ENCODE peak calls at places on chromosomes 16 and 17, in five cellular contexts. One of them, this sample, is unnamed.
A peak's percentile ranks its signal among the peaks of the same experiment; 100 is the strongest.

GRCh38 chr17:29143894-29144293 is 36.3 kb downstream of the MYO18A start:
- DNase-seq in heart right ventricle: no peak
- DNase-seq in stimulated activated CD4-positive, alpha-beta T cell treated with anti-CD3 and anti-CD28 coated beads, Interleukin-4, amount 100 ng/mL, for 24 hours: peak; percentile 16
- DNase-seq in activated T-cell treated with anti-CD3 and anti-CD28 coated beads, Interleukin-2, amount 50 U/mL, for 24 hours: no peak
- DNase-seq in NCI-H1436: no peak
- DNase-seq in this sample: peak; percentile 69

GRCh38 chr17:31427684-31428083 is 36.2 kb downstream of the RAB11FIP4 start:
- DNase-seq in heart right ventricle: no peak
- DNase-seq in stimulated activated CD4-positive, alpha-beta T cell treated with anti-CD3 and anti-CD28 coated beads, Interleukin-4, amount 100 ng/mL, for 24 hours: no peak
- DNase-seq in activated T-cell treated with anti-CD3 and anti-CD28 coated beads, Interleukin-2, amount 50 U/mL, for 24 hours: no peak
- DNase-seq in NCI-H1436: no peak
- DNase-seq in this sample: no peak

GRCh38 chr16:58119509-58119845 is 9.7 kb downstream of the CFAP20 start:
- DNase-seq in activated T-cell treated with anti-CD3 and anti-CD28 coated beads, Interleukin-2, amount 50 U/mL, for 24 hours: no peak
- DNase-seq in stimulated activated CD4-positive, alpha-beta T cell treated with anti-CD3 and anti-CD28 coated beads, Interleukin-4, amount 100 ng/mL, for 24 hours: no peak
- DNase-seq in NCI-H1436: peak; percentile 21
- DNase-seq in heart right ventricle: no peak
- DNase-seq in this sample: no peak

GRCh38 chr16:9787717-9788116 is 394.5 kb downstream of the GRIN2A start:
- DNase-seq in heart right ventricle: no peak
- DNase-seq in stimulated activated CD4-positive, alpha-beta T cell treated with anti-CD3 and anti-CD28 coated beads, Interleukin-4, amount 100 ng/mL, for 24 hours: no peak
- DNase-seq in activated T-cell treated with anti-CD3 and anti-CD28 coated beads, Interleukin-2, amount 50 U/mL, for 24 hours: no peak
- DNase-seq in NCI-H1436: no peak
- DNase-seq in this sample: no peak

GRCh38 chr17:39548494-39548893 is 59.2 kb downstream of the NEUROD2 start:
- DNase-seq in stimulated activated CD4-positive, alpha-beta T cell treated with anti-CD3 and anti-CD28 coated beads, Interleukin-4, amount 100 ng/mL, for 24 hours: no peak
- DNase-seq in activated T-cell treated with anti-CD3 and anti-CD28 coated beads, Interleukin-2, amount 50 U/mL, for 24 hours: no peak
- DNase-seq in NCI-H1436: no peak
- DNase-seq in heart right ventricle: no peak
- DNase-seq in this sample: no peak

GRCh38 chr17:30958187-30958586 is 12.7 kb upstream of the RNF135 start:
- DNase-seq in NCI-H1436: no peak
- DNase-seq in heart right ventricle: no peak
- DNase-seq in activated T-cell treated with anti-CD3 and anti-CD28 coated beads, Interleukin-2, amount 50 U/mL, for 24 hours: no peak
- DNase-seq in stimulated activated CD4-positive, alpha-beta T cell treated with anti-CD3 and anti-CD28 coated beads, Interleukin-4, amount 100 ng/mL, for 24 hours: no peak
- DNase-seq in this sample: peak; percentile 44

GRCh38 chr16:68972720-68973119 is 129.4 kb downstream of the TANGO6 start:
- DNase-seq in stimulated activated CD4-positive, alpha-beta T cell treated with anti-CD3 and anti-CD28 coated beads, Interleukin-4, amount 100 ng/mL, for 24 hours: no peak
- DNase-seq in activated T-cell treated with anti-CD3 and anti-CD28 coated beads, Interleukin-2, amount 50 U/mL, for 24 hours: no peak
- DNase-seq in heart right ventricle: no peak
- DNase-seq in NCI-H1436: peak; percentile 22
- DNase-seq in this sample: no peak

GRCh38 chr16:21950782-21951521 is 2.2 kb upstream of the UQCRC2 start:
- DNase-seq in stimulated activated CD4-positive, alpha-beta T cell treated with anti-CD3 and anti-CD28 coated beads, Interleukin-4, amount 100 ng/mL, for 24 hours: peak; percentile 14
- DNase-seq in NCI-H1436: no peak
- DNase-seq in activated T-cell treated with anti-CD3 and anti-CD28 coated beads, Interleukin-2, amount 50 U/mL, for 24 hours: no peak
- DNase-seq in heart right ventricle: no peak
- DNase-seq in this sample: no peak

GRCh38 chr17:79019631-79020584 is 4.1 kb upstream of the C1QTNF1 start:
- DNase-seq in stimulated activated CD4-positive, alpha-beta T cell treated with anti-CD3 and anti-CD28 coated beads, Interleukin-4, amount 100 ng/mL, for 24 hours: peak; percentile 54
- DNase-seq in NCI-H1436: peak; percentile 37
- DNase-seq in heart right ventricle: peak; percentile 65
- DNase-seq in activated T-cell treated with anti-CD3 and anti-CD28 coated beads, Interleukin-2, amount 50 U/mL, for 24 hours: no peak
- DNase-seq in this sample: peak; percentile 72

GRCh38 chr17:30831257-30831656 is 509 bp upstream of the ATAD5 start:
- DNase-seq in activated T-cell treated with anti-CD3 and anti-CD28 coated beads, Interleukin-2, amount 50 U/mL, for 24 hours: no peak
- DNase-seq in heart right ventricle: no peak
- DNase-seq in stimulated activated CD4-positive, alpha-beta T cell treated with anti-CD3 and anti-CD28 coated beads, Interleukin-4, amount 100 ng/mL, for 24 hours: no peak
- DNase-seq in NCI-H1436: no peak
- DNase-seq in this sample: no peak

GRCh38 chr17:43360376-43360738 is 38.4 kb upstream of the ARL4D start:
- DNase-seq in NCI-H1436: peak; percentile 91
- DNase-seq in stimulated activated CD4-positive, alpha-beta T cell treated with anti-CD3 and anti-CD28 coated beads, Interleukin-4, amount 100 ng/mL, for 24 hours: peak; percentile 81
- DNase-seq in heart right ventricle: no peak
- DNase-seq in activated T-cell treated with anti-CD3 and anti-CD28 coated beads, Interleukin-2, amount 50 U/mL, for 24 hours: peak; percentile 62
- DNase-seq in this sample: no peak

GRCh38 chr16:2592786-2593185 is 55.0 kb downstream of the PDPK1 start:
- DNase-seq in activated T-cell treated with anti-CD3 and anti-CD28 coated beads, Interleukin-2, amount 50 U/mL, for 24 hours: no peak
- DNase-seq in heart right ventricle: no peak
- DNase-seq in stimulated activated CD4-positive, alpha-beta T cell treated with anti-CD3 and anti-CD28 coated beads, Interleukin-4, amount 100 ng/mL, for 24 hours: no peak
- DNase-seq in NCI-H1436: no peak
- DNase-seq in this sample: no peak

GRCh38 chr16:88376053-88376834 is 6.5 kb upstream of the ZNF469 start:
- DNase-seq in NCI-H1436: no peak
- DNase-seq in stimulated activated CD4-positive, alpha-beta T cell treated with anti-CD3 and anti-CD28 coated beads, Interleukin-4, amount 100 ng/mL, for 24 hours: no peak
- DNase-seq in activated T-cell treated with anti-CD3 and anti-CD28 coated beads, Interleukin-2, amount 50 U/mL, for 24 hours: no peak
- DNase-seq in heart right ventricle: no peak
- DNase-seq in this sample: peak; percentile 9

GRCh38 chr16:56534847-56535383 is 15.1 kb upstream of the BBS2 start:
- DNase-seq in activated T-cell treated with anti-CD3 and anti-CD28 coated beads, Interleukin-2, amount 50 U/mL, for 24 hours: no peak
- DNase-seq in stimulated activated CD4-positive, alpha-beta T cell treated with anti-CD3 and anti-CD28 coated beads, Interleukin-4, amount 100 ng/mL, for 24 hours: no peak
- DNase-seq in NCI-H1436: no peak
- DNase-seq in heart right ventricle: no peak
- DNase-seq in this sample: no peak

GRCh38 chr16:30472328-30472942 is at the start of gene ITGAL:
- DNase-seq in heart right ventricle: peak; percentile 35
- DNase-seq in NCI-H1436: no peak
- DNase-seq in activated T-cell treated with anti-CD3 and anti-CD28 coated beads, Interleukin-2, amount 50 U/mL, for 24 hours: peak; percentile 86
- DNase-seq in stimulated activated CD4-positive, alpha-beta T cell treated with anti-CD3 and anti-CD28 coated beads, Interleukin-4, amount 100 ng/mL, for 24 hours: peak; percentile 89
- DNase-seq in this sample: peak; percentile 60

GRCh38 chr17:56595831-56596740 is 2.6 kb downstream of the NOG start:
- DNase-seq in stimulated activated CD4-positive, alpha-beta T cell treated with anti-CD3 and anti-CD28 coated beads, Interleukin-4, amount 100 ng/mL, for 24 hours: peak; percentile 14
- DNase-seq in NCI-H1436: no peak
- DNase-seq in activated T-cell treated with anti-CD3 and anti-CD28 coated beads, Interleukin-2, amount 50 U/mL, for 24 hours: peak; percentile 51
- DNase-seq in heart right ventricle: no peak
- DNase-seq in this sample: no peak

GRCh38 chr16:83227336-83227735 is 580.4 kb upstream of the HSBP1 start:
- DNase-seq in activated T-cell treated with anti-CD3 and anti-CD28 coated beads, Interleukin-2, amount 50 U/mL, for 24 hours: no peak
- DNase-seq in NCI-H1436: no peak
- DNase-seq in stimulated activated CD4-positive, alpha-beta T cell treated with anti-CD3 and anti-CD28 coated beads, Interleukin-4, amount 100 ng/mL, for 24 hours: no peak
- DNase-seq in heart right ventricle: no peak
- DNase-seq in this sample: no peak

GRCh38 chr16:68528686-68529379 is 10.3 kb upstream of the ZFP90 start:
- DNase-seq in heart right ventricle: peak; percentile 86
- DNase-seq in stimulated activated CD4-positive, alpha-beta T cell treated with anti-CD3 and anti-CD28 coated beads, Interleukin-4, amount 100 ng/mL, for 24 hours: peak; percentile 90
- DNase-seq in NCI-H1436: peak; percentile 73
- DNase-seq in activated T-cell treated with anti-CD3 and anti-CD28 coated beads, Interleukin-2, amount 50 U/mL, for 24 hours: peak; percentile 92
- DNase-seq in this sample: peak; percentile 92

GRCh38 chr16:920722-921121 is 50.1 kb downstream of the LMF1 start:
- DNase-seq in heart right ventricle: peak; percentile 40
- DNase-seq in NCI-H1436: no peak
- DNase-seq in stimulated activated CD4-positive, alpha-beta T cell treated with anti-CD3 and anti-CD28 coated beads, Interleukin-4, amount 100 ng/mL, for 24 hours: no peak
- DNase-seq in activated T-cell treated with anti-CD3 and anti-CD28 coated beads, Interleukin-2, amount 50 U/mL, for 24 hours: no peak
- DNase-seq in this sample: peak; percentile 83

GRCh38 chr17:1090454-1091189 is 89.2 kb downstream of the ABR start:
- DNase-seq in heart right ventricle: no peak
- DNase-seq in activated T-cell treated with anti-CD3 and anti-CD28 coated beads, Interleukin-2, amount 50 U/mL, for 24 hours: no peak
- DNase-seq in stimulated activated CD4-positive, alpha-beta T cell treated with anti-CD3 and anti-CD28 coated beads, Interleukin-4, amount 100 ng/mL, for 24 hours: no peak
- DNase-seq in NCI-H1436: no peak
- DNase-seq in this sample: no peak

GRCh38 chr17:21177401-21177800 is 36.6 kb downstream of the TMEM11 start:
- DNase-seq in heart right ventricle: no peak
- DNase-seq in stimulated activated CD4-positive, alpha-beta T cell treated with anti-CD3 and anti-CD28 coated beads, Interleukin-4, amount 100 ng/mL, for 24 hours: no peak
- DNase-seq in activated T-cell treated with anti-CD3 and anti-CD28 coated beads, Interleukin-2, amount 50 U/mL, for 24 hours: no peak
- DNase-seq in NCI-H1436: no peak
- DNase-seq in this sample: no peak

GRCh38 chr16:67146523-67147357 is 4.1 kb downstream of the B3GNT9 start:
- DNase-seq in activated T-cell treated with anti-CD3 and anti-CD28 coated beads, Interleukin-2, amount 50 U/mL, for 24 hours: no peak
- DNase-seq in heart right ventricle: no peak
- DNase-seq in NCI-H1436: no peak
- DNase-seq in stimulated activated CD4-positive, alpha-beta T cell treated with anti-CD3 and anti-CD28 coated beads, Interleukin-4, amount 100 ng/mL, for 24 hours: no peak
- DNase-seq in this sample: no peak

This sample was measured in psoas muscle.